ENCODE peak calls at places on chromosomes 11 and 22, in five cellular contexts. One of them, this sample, is unnamed.

GRCh38 chr22:39528080-39528661 is 4.4 kb downstream of the RPS19BP1 start:
- DNase-seq in H9: no peak
- DNase-seq in H1: no peak
- DNase-seq in neuronal stem cell: no peak
- DNase-seq in mesenchymal stem cell: peak
- DNase-seq in this sample: peak

GRCh38 chr11:134837166-134837886 is 425.3 kb upstream of the B3GAT1 start:
- DNase-seq in H1: peak
- DNase-seq in mesenchymal stem cell: no peak
- DNase-seq in H9: no peak
- DNase-seq in neuronal stem cell: no peak
- DNase-seq in this sample: no peak

GRCh38 chr11:6191733-6192132 is 7.3 kb upstream of the OR52W1 start:
- DNase-seq in mesenchymal stem cell: no peak
- DNase-seq in neuronal stem cell: no peak
- DNase-seq in H1: no peak
- DNase-seq in H9: no peak
- DNase-seq in this sample: peak

GRCh38 chr11:70854891-70855556 is 397.4 kb downstream of the SHANK2 start:
- DNase-seq in neuronal stem cell: no peak
- DNase-seq in H1: no peak
- DNase-seq in mesenchymal stem cell: no peak
- DNase-seq in H9: no peak
- DNase-seq in this sample: no peak

GRCh38 chr11:134498326-134499139 is 86.5 kb upstream of the B3GAT1 start:
- DNase-seq in mesenchymal stem cell: no peak
- DNase-seq in H9: no peak
- DNase-seq in H1: no peak
- DNase-seq in neuronal stem cell: no peak
- DNase-seq in this sample: no peak

GRCh38 chr11:5257296-5257695 is 2.7 kb upstream of the HBG2 start:
- DNase-seq in H1: no peak
- DNase-seq in H9: peak
- DNase-seq in mesenchymal stem cell: no peak
- DNase-seq in neuronal stem cell: no peak
- DNase-seq in this sample: no peak

GRCh38 chr11:29184939-29185890 is 831.6 kb downstream of the KCNA4 start:
- DNase-seq in mesenchymal stem cell: peak
- DNase-seq in neuronal stem cell: no peak
- DNase-seq in H1: no peak
- DNase-seq in H9: no peak
- DNase-seq in this sample: no peak

GRCh38 chr11:69337211-69337721 is 43.3 kb downstream of the MYEOV start:
- DNase-seq in neuronal stem cell: no peak
- DNase-seq in H9: peak
- DNase-seq in mesenchymal stem cell: peak
- DNase-seq in H1: no peak
- DNase-seq in this sample: no peak

GRCh38 chr11:22624742-22625447 is 728 bp downstream of the FANCF start:
- DNase-seq in H1: peak
- DNase-seq in neuronal stem cell: no peak
- DNase-seq in H9: peak
- DNase-seq in mesenchymal stem cell: peak
- DNase-seq in this sample: peak

GRCh38 chr11:62911137-62912130 is 9.7 kb downstream of the CHRM1 start:
- DNase-seq in H1: no peak
- DNase-seq in mesenchymal stem cell: no peak
- DNase-seq in H9: no peak
- DNase-seq in neuronal stem cell: no peak
- DNase-seq in this sample: no peak

GRCh38 chr11:64007160-64007628 is 21.0 kb downstream of the OTUB1 start:
- DNase-seq in H9: peak
- DNase-seq in mesenchymal stem cell: peak
- DNase-seq in H1: peak
- DNase-seq in neuronal stem cell: no peak
- DNase-seq in this sample: peak

GRCh38 chr11:45754261-45754709 is 50.7 kb upstream of the SLC35C1 start:
- DNase-seq in H9: no peak
- DNase-seq in neuronal stem cell: no peak
- DNase-seq in H1: no peak
- DNase-seq in mesenchymal stem cell: peak
- DNase-seq in this sample: peak

GRCh38 chr22:28788601-28789000 is 11.8 kb downstream of the XBP1 start:
- DNase-seq in mesenchymal stem cell: no peak
- DNase-seq in H1: no peak
- DNase-seq in neuronal stem cell: no peak
- DNase-seq in H9: no peak
- DNase-seq in this sample: no peak

GRCh38 chr11:111419641-111420327 is 40.7 kb upstream of the POU2AF1 start:
- DNase-seq in H9: no peak
- DNase-seq in H1: no peak
- DNase-seq in neuronal stem cell: no peak
- DNase-seq in mesenchymal stem cell: no peak
- DNase-seq in this sample: no peak

GRCh38 chr11:27718853-27719574 is 18.8 kb upstream of the BDNF start:
- DNase-seq in mesenchymal stem cell: peak
- DNase-seq in neuronal stem cell: peak
- DNase-seq in H1: peak
- DNase-seq in H9: peak
- DNase-seq in this sample: peak

GRCh38 chr11:110564676-110565343 is 135.1 kb downstream of the FDX1 start:
- DNase-seq in mesenchymal stem cell: no peak
- DNase-seq in H1: no peak
- DNase-seq in H9: peak
- DNase-seq in neuronal stem cell: no peak
- DNase-seq in this sample: no peak

GRCh38 chr11:45771942-45772522 is 32.9 kb upstream of the SLC35C1 start:
- DNase-seq in mesenchymal stem cell: peak
- DNase-seq in neuronal stem cell: peak
- DNase-seq in H9: peak
- DNase-seq in H1: peak
- DNase-seq in this sample: peak

GRCh38 chr11:124623861-124624525 is 1.3 kb downstream of the TBRG1 start:
- DNase-seq in H1: no peak
- DNase-seq in H9: no peak
- DNase-seq in neuronal stem cell: no peak
- DNase-seq in mesenchymal stem cell: peak
- DNase-seq in this sample: peak

GRCh38 chr11:68998390-68998911 is 14.6 kb downstream of the MRGPRF start:
- DNase-seq in neuronal stem cell: no peak
- DNase-seq in mesenchymal stem cell: peak
- DNase-seq in H9: peak
- DNase-seq in H1: no peak
- DNase-seq in this sample: no peak

GRCh38 chr11:65426839-65427690 is 4.5 kb downstream of the NEAT1 start:
- DNase-seq in H9: peak
- DNase-seq in H1: no peak
- DNase-seq in neuronal stem cell: no peak
- DNase-seq in mesenchymal stem cell: peak
- DNase-seq in this sample: peak

GRCh38 chr11:12182650-12183511 is 72.5 kb downstream of the MICAL2 start:
- DNase-seq in neuronal stem cell: no peak
- DNase-seq in H9: no peak
- DNase-seq in mesenchymal stem cell: peak
- DNase-seq in H1: no peak
- DNase-seq in this sample: peak

GRCh38 chr11:96213500-96213899 is 129.5 kb downstream of the MAML2 start:
- DNase-seq in H1: no peak
- DNase-seq in mesenchymal stem cell: peak
- DNase-seq in H9: no peak
- DNase-seq in neuronal stem cell: no peak
- DNase-seq in this sample: no peak

GRCh38 chr11:108803781-108804180 is 138.9 kb downstream of the DDX10 start:
- DNase-seq in H9: no peak
- DNase-seq in neuronal stem cell: no peak
- DNase-seq in H1: no peak
- DNase-seq in mesenchymal stem cell: no peak
- DNase-seq in this sample: no peak

GRCh38 chr11:122706689-122707088 is 51.2 kb downstream of the UBASH3B start:
- DNase-seq in H9: no peak
- DNase-seq in H1: no peak
- DNase-seq in mesenchymal stem cell: peak
- DNase-seq in neuronal stem cell: no peak
- DNase-seq in this sample: peak

GRCh38 chr22:37848587-37849088 is 581 bp upstream of the EIF3L start:
- DNase-seq in H9: no peak
- DNase-seq in neuronal stem cell: no peak
- DNase-seq in mesenchymal stem cell: peak
- DNase-seq in H1: no peak
- DNase-seq in this sample: peak

GRCh38 chr22:24553597-24554315 is 1.2 kb downstream of the GUCD1 start:
- DNase-seq in H9: no peak
- DNase-seq in H1: no peak
- DNase-seq in mesenchymal stem cell: peak
- DNase-seq in neuronal stem cell: no peak
- DNase-seq in this sample: no peak

GRCh38 chr22:46069518-46070214 is 80.7 kb upstream of the PPARA start:
- DNase-seq in H1: no peak
- DNase-seq in neuronal stem cell: no peak
- DNase-seq in mesenchymal stem cell: peak
- DNase-seq in H9: peak
- DNase-seq in this sample: no peak

GRCh38 chr22:44782286-44782830 is 30.0 kb downstream of the ARHGAP8 start:
- DNase-seq in H1: no peak
- DNase-seq in H9: no peak
- DNase-seq in neuronal stem cell: no peak
- DNase-seq in mesenchymal stem cell: no peak
- DNase-seq in this sample: no peak

GRCh38 chr11:113401718-113402117 is 14.1 kb downstream of the ANKK1 start:
- DNase-seq in mesenchymal stem cell: no peak
- DNase-seq in neuronal stem cell: no peak
- DNase-seq in H9: no peak
- DNase-seq in H1: no peak
- DNase-seq in this sample: no peak

GRCh38 chr11:32779131-32779530 is 15.3 kb downstream of the CCDC73 start:
- DNase-seq in mesenchymal stem cell: no peak
- DNase-seq in H1: no peak
- DNase-seq in H9: no peak
- DNase-seq in neuronal stem cell: no peak
- DNase-seq in this sample: no peak

GRCh38 chr11:66408488-66409214 is 12.2 kb upstream of the NPAS4 start:
- DNase-seq in H9: peak
- DNase-seq in mesenchymal stem cell: peak
- DNase-seq in neuronal stem cell: peak
- DNase-seq in H1: peak
- DNase-seq in this sample: peak

GRCh38 chr11:100687032-100687629 is at the start of gene ARHGAP42:
- DNase-seq in mesenchymal stem cell: peak
- DNase-seq in neuronal stem cell: peak
- DNase-seq in H9: peak
- DNase-seq in H1: peak
- DNase-seq in this sample: peak

GRCh38 chr11:65045728-65046127 is 4.7 kb downstream of the SAC3D1 start:
- DNase-seq in H9: no peak
- DNase-seq in H1: no peak
- DNase-seq in mesenchymal stem cell: no peak
- DNase-seq in neuronal stem cell: no peak
- DNase-seq in this sample: no peak

GRCh38 chr11:11740081-11740702 is 101.6 kb upstream of the USP47 start:
- DNase-seq in H1: no peak
- DNase-seq in mesenchymal stem cell: no peak
- DNase-seq in neuronal stem cell: peak
- DNase-seq in H9: no peak
- DNase-seq in this sample: no peak

DNA sequence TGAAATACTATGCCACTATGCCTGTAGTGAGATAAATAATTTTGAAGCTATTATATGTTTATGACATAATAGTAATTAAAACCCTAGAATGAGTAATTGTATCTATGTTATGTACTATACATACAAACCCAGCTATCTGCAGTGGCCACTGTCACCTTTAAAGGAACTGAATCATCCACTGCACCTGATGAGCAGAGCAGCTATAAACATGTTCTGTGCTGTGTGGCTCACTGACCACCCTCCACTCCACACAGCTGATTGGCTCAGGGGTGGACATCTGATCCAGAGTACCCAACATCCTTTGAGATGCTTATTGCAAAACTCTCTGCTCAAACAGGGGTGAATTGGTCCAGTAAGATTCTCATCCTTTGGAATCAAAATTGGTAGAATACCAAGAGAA is 19.2 kb upstream of the RRAS2 start:
- DNase-seq in H9: no peak
- DNase-seq in neuronal stem cell: no peak
- DNase-seq in H1: no peak
- DNase-seq in mesenchymal stem cell: no peak
- DNase-seq in this sample: no peak
- H2BK12ac ChIP-seq in H9: no peak
- H2BK12ac ChIP-seq in neuronal stem cell: no peak
- H2BK12ac ChIP-seq in H1: no peak
- H2BK12ac ChIP-seq in mesenchymal stem cell: no peak
- H2BK12ac ChIP-seq in this sample: no peak

GRCh38 chr22:36226189-36226588 is 13.1 kb downstream of the APOL2 start:
- DNase-seq in H1: no peak
- DNase-seq in neuronal stem cell: no peak
- DNase-seq in H9: no peak
- DNase-seq in mesenchymal stem cell: no peak
- DNase-seq in this sample: no peak
- H2BK120ac ChIP-seq in H1: no peak
- H2BK120ac ChIP-seq in neuronal stem cell: no peak
- H2BK120ac ChIP-seq in H9: no peak
- H2BK120ac ChIP-seq in mesenchymal stem cell: no peak
- H2BK120ac ChIP-seq in this sample: no peak

GRCh38 chr11:43515090-43515489 is 156.4 kb downstream of the TTC17 start:
- DNase-seq in neuronal stem cell: no peak
- DNase-seq in mesenchymal stem cell: no peak
- DNase-seq in H9: peak
- DNase-seq in H1: peak
- DNase-seq in this sample: no peak
- H2BK12ac ChIP-seq in neuronal stem cell: no peak
- H2BK12ac ChIP-seq in mesenchymal stem cell: no peak
- H2BK12ac ChIP-seq in H9: no peak
- H2BK12ac ChIP-seq in H1: no peak
- H2BK12ac ChIP-seq in this sample: no peak

GRCh38 chr22:26718488-26718887 is 61.1 kb downstream of the MIAT start:
- DNase-seq in mesenchymal stem cell: no peak
- DNase-seq in neuronal stem cell: no peak
- DNase-seq in H9: no peak
- DNase-seq in H1: no peak
- DNase-seq in this sample: no peak
- H2BK120ac ChIP-seq in mesenchymal stem cell: peak
- H2BK120ac ChIP-seq in neuronal stem cell: no peak
- H2BK120ac ChIP-seq in H9: no peak
- H2BK120ac ChIP-seq in H1: no peak
- H2BK120ac ChIP-seq in this sample: no peak